ENCODE peak calls at places on chromosomes 5 and 9, in five cellular contexts. F is OCI-LY7; I is CD8-positive, alpha-beta T cell; P is foreskin fibroblast; V is AG04449. Y is an unnamed sample.

GRCh38 chr5:39399135-39400036 is 25.4 kb downstream of the DAB2 start:
- DNase-seq in F (no peak), I (no peak), P (peak), V (peak), Y (peak)

GRCh38 chr9:35750256-35750531 is 1.1 kb downstream of the RGP1 start:
- DNase-seq in F (no peak), I (no peak), P (no peak), V (no peak), Y (no peak)

GRCh38 chr9:84404095-84404686 is 63.6 kb upstream of the SLC28A3 start:
- DNase-seq in F (peak), I (no peak), P (no peak), V (no peak), Y (no peak)

GRCh38 chr5:109585012-109585599 is 104.6 kb upstream of the MAN2A1 start:
- DNase-seq in F (no peak), I (no peak), P (no peak), V (peak), Y (no peak)

GRCh38 chr9:124182741-124183140 is 75.0 kb upstream of the NEK6 start:
- DNase-seq in F (no peak), I (no peak), P (no peak), V (no peak), Y (no peak)

GRCh38 chr9:31140316-31140715 is 1244.1 kb upstream of the ACO1 start:
- DNase-seq in F (peak), I (no peak), P (no peak), V (no peak), Y (no peak)

GRCh38 chr5:82092-82491 is 9.9 kb upstream of the PLEKHG4B start:
- DNase-seq in F (no peak), I (no peak), P (no peak), V (no peak), Y (no peak)

GRCh38 chr9:136956604-136957003 is 4.5 kb downstream of the LCN12 start:
- DNase-seq in F (no peak), I (no peak), P (no peak), V (no peak), Y (no peak)

GRCh38 chr9:113603773-113604172 is 140.2 kb downstream of the RGS3 start:
- DNase-seq in F (no peak), I (no peak), P (no peak), V (no peak), Y (no peak)

GRCh38 chr9:92671323-92671722 is 1.4 kb upstream of the IPPK start:
- DNase-seq in F (no peak), I (no peak), P (peak), V (no peak), Y (peak)

GRCh38 chr5:141298376-141298775 is 5.5 kb downstream of the SLC25A2 start:
- DNase-seq in F (no peak), I (no peak), P (no peak), V (no peak), Y (no peak)

GRCh38 chr5:147673276-147673675 is 109.3 kb downstream of the JAKMIP2 start:
- DNase-seq in F (no peak), I (no peak), P (no peak), V (no peak), Y (no peak)

GRCh38 chr5:56900395-56900794 is 9.0 kb upstream of the SETD9 start:
- DNase-seq in F (no peak), I (no peak), P (peak), V (no peak), Y (no peak)

GRCh38 chr5:124162782-124163532 is 583.5 kb downstream of the ZNF608 start:
- DNase-seq in F (peak), I (peak), P (peak), V (no peak), Y (no peak)

GRCh38 chr5:80184235-80185023 is 71.4 kb downstream of the SERINC5 start:
- DNase-seq in F (peak), I (no peak), P (no peak), V (no peak), Y (no peak)

GRCh38 chr9:110224583-110224982 is 16.6 kb upstream of the C9orf152 start:
- DNase-seq in F (no peak), I (no peak), P (no peak), V (no peak), Y (no peak)

GRCh38 chr5:141835928-141836667 is 42.1 kb downstream of the PCDH1 start:
- DNase-seq in F (no peak), I (no peak), P (no peak), V (no peak), Y (no peak)

GRCh38 chr9:91392435-91392834 is 30.7 kb upstream of the AUH start:
- DNase-seq in F (no peak), I (no peak), P (no peak), V (no peak), Y (no peak)

GRCh38 chr5:163760498-163760897 is 255.1 kb downstream of the MAT2B start:
- DNase-seq in F (no peak), I (no peak), P (peak), V (peak), Y (no peak)

GRCh38 chr5:87751801-87752200 is 339.1 kb upstream of the CCNH start:
- DNase-seq in F (no peak), I (no peak), P (no peak), V (no peak), Y (no peak)

GRCh38 chr5:143683459-143683858 is 128.5 kb upstream of the HMHB1 start:
- DNase-seq in F (no peak), I (no peak), P (no peak), V (no peak), Y (no peak)

GRCh38 chr5:143682788-143683419 is 129.1 kb upstream of the HMHB1 start:
- DNase-seq in F (no peak), I (no peak), P (no peak), V (no peak), Y (peak)

GRCh38 chr5:143687604-143688003 is 124.4 kb upstream of the HMHB1 start:
- DNase-seq in F (no peak), I (no peak), P (no peak), V (no peak), Y (no peak)

GRCh38 chr5:143682221-143682620 is 129.7 kb upstream of the HMHB1 start:
- DNase-seq in F (no peak), I (no peak), P (no peak), V (peak), Y (no peak)

DNA sequence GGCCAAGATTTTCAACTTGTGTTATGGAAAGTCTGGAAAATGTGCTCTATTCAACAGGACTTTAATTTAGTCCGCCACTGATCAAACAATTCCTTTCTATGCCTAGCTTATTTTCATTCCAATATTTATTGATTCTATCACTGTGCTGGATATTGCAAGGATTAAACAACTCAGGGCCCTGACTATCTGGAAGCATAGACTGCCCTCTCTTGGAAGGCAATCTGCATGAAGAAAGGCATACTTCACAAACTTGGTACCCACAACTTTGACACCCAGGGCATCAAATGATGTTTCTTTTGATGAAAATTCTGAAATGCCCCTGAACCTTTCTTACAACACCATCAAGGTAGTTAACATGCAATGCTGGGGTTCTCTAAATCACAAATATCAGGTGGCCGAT is 126.5 kb upstream of the HMHB1 start:
- DNase-seq in F (peak), I (no peak), P (no peak), V (no peak), Y (no peak)
- TF ChIP-seq CTCF in F (peak), I (no peak), P (peak), V (peak), Y (no peak)

GRCh38 chr9:133394687-133395271 is 18.6 kb downstream of the STKLD1 start:
- DNase-seq in F (no peak), I (no peak), P (no peak), V (no peak), Y (no peak)

GRCh38 chr9:133400292-133400691 is 17.5 kb downstream of the REXO4 start:
- DNase-seq in F (no peak), I (no peak), P (no peak), V (no peak), Y (no peak)

GRCh38 chr9:133397895-133398294 is 19.9 kb downstream of the REXO4 start:
- DNase-seq in F (no peak), I (no peak), P (no peak), V (no peak), Y (no peak)

GRCh38 chr9:133397370-133397769 is 20.4 kb downstream of the REXO4 start:
- DNase-seq in F (no peak), I (no peak), P (no peak), V (no peak), Y (no peak)

GRCh38 chr9:133396952-133397351 is 20.8 kb downstream of the STKLD1 start:
- DNase-seq in F (no peak), I (no peak), P (no peak), V (no peak), Y (no peak)
- TF ChIP-seq CTCF in F (peak), I (no peak), P (peak), V (peak), Y (peak)

DNA sequence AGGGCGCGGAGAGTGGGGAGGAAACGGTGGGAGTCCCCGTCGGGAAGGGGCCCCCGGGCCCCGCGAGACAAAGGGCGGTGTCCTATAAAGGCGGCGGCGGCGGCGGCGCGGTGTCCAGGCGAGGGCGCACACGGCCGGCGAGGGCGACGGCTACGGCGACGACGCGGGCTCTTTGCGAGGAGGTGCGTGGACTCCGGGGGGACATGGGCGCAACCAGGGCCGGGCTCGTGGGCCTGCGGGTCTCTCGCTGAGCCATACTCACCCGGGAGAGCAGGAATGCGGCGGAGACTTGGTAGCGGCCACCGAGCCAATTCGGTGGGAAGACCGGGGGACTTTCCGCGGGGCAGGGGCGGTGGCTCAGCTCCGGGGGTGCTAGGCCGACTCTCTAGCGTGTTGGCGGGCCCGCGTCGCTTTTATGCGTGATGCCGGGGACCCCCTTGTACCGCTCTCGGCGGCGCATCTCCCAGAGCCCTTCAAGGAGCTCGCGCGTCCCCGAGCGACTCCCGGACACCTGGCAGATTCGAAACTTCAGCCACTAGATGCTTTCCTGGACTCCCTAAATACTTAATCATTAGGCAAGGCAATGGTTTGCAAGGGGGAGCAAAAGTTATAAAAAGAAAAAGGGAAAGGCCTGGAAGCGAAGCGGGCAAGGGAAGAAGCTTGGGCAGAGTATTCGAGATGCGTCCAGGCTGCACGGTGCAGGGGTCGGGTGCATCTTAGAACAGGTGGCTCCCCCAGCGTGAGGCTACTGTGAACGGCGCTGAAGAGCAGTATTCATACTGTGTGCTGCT is 5.9 kb upstream of the TAL2 start:
- DNase-seq in F (no peak), I (peak), P (no peak), V (no peak), Y (no peak)
- TF ChIP-seq CTCF in F (no peak), I (no peak), P (no peak), V (no peak), Y (no peak)

GRCh38 chr9:1939926-1940368 is 75.2 kb upstream of the SMARCA2 start:
- DNase-seq in F (peak), I (peak), P (no peak), V (no peak), Y (no peak)
- TF ChIP-seq CTCF in F (peak), I (peak), P (peak), V (peak), Y (peak)

DNA sequence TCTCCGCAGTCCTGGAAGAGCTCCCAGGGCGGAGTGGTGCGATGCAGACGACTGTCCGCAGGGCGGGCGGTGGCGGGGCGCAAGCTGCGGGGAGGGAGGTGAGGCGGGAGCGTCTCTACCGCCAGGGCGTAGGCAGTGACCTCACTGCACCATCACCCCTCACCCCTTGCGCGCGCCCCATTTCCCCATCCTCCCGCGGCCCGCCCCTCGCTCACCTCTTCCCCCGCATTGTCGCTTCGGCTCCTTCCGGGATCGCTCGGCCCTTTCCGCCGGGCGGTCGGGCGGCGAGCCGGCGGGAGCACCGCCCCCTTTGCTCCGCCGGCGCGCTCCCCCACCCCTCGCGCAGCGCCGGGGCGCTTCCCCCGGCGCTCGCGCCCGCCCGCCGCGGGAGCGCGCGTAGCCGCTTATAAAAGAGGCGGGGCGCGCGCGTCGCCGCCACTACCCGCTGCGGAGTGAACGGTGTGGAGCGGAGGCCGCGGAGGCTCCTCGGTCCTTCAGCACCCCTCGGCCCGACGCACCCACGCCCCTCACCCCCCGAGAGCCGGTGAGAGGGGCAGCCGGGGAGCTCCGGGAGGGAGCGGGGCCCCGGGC is at the start of gene SPTAN1:
- DNase-seq in F (peak), I (peak), P (peak), V (no peak), Y (peak)
- TF ChIP-seq CTCF in F (no peak), I (no peak), P (no peak), V (peak), Y (no peak)

GRCh38 chr5:14209836-14210235 is 66.7 kb downstream of the TRIO start:
- DNase-seq in F (no peak), I (no peak), P (no peak), V (no peak), Y (no peak)
- TF ChIP-seq CTCF in F (no peak), I (no peak), P (no peak), V (no peak), Y (no peak)

GRCh38 chr9:134267305-134268265 is 58.7 kb upstream of the RXRA start:
- DNase-seq in F (no peak), I (no peak), P (no peak), V (no peak), Y (no peak)
- TF ChIP-seq CTCF in F (peak), I (no peak), P (no peak), V (peak), Y (no peak)

GRCh38 chr5:178150977-178151734 is 2.5 kb downstream of the NHP2 start:
- DNase-seq in F (no peak), I (no peak), P (no peak), V (no peak), Y (no peak)
- TF ChIP-seq CTCF in F (peak), I (no peak), P (no peak), V (peak), Y (no peak)